ENCODE peak calls at places on chromosomes 4 and X, in seven cellular contexts. One of them, this sample, is unnamed.

GRCh38 chr4:25993564-25994185 is 79.7 kb downstream of the SMIM20 start:
- DNase-seq in Peyer's patch: peak
- DNase-seq in COR-L47: peak
- DNase-seq in cardiac muscle cell: no peak
- DNase-seq in ecto neural progenitor cell: peak
- DNase-seq in fibroblast of the aortic adventitia: peak
- DNase-seq in NCI-H2081: no peak
- DNase-seq in this sample: peak

GRCh38 chr4:78058591-78059523 is 1.7 kb downstream of the FRAS1 start:
- DNase-seq in ecto neural progenitor cell: peak
- DNase-seq in NCI-H2081: peak
- DNase-seq in fibroblast of the aortic adventitia: peak
- DNase-seq in cardiac muscle cell: peak
- DNase-seq in COR-L47: peak
- DNase-seq in Peyer's patch: peak
- DNase-seq in this sample: peak

GRCh38 chr4:53943345-53944085 is 120.9 kb downstream of the CHIC2 start:
- DNase-seq in cardiac muscle cell: no peak
- DNase-seq in Peyer's patch: no peak
- DNase-seq in fibroblast of the aortic adventitia: peak
- DNase-seq in COR-L47: peak
- DNase-seq in NCI-H2081: peak
- DNase-seq in ecto neural progenitor cell: no peak
- DNase-seq in this sample: no peak

GRCh38 chrX:24925430-24925829 is 90.3 kb downstream of the ARX start:
- DNase-seq in cardiac muscle cell: no peak
- DNase-seq in ecto neural progenitor cell: no peak
- DNase-seq in fibroblast of the aortic adventitia: peak
- DNase-seq in NCI-H2081: no peak
- DNase-seq in COR-L47: no peak
- DNase-seq in Peyer's patch: no peak
- DNase-seq in this sample: no peak

GRCh38 chr4:80307183-80307735 is 28.3 kb upstream of the CFAP299 start:
- DNase-seq in cardiac muscle cell: peak
- DNase-seq in Peyer's patch: no peak
- DNase-seq in ecto neural progenitor cell: no peak
- DNase-seq in fibroblast of the aortic adventitia: peak
- DNase-seq in NCI-H2081: peak
- DNase-seq in COR-L47: peak
- DNase-seq in this sample: no peak

GRCh38 chr4:182230256-182230655 is 12.9 kb upstream of the TENM3 start:
- DNase-seq in NCI-H2081: no peak
- DNase-seq in COR-L47: no peak
- DNase-seq in ecto neural progenitor cell: no peak
- DNase-seq in cardiac muscle cell: no peak
- DNase-seq in Peyer's patch: no peak
- DNase-seq in fibroblast of the aortic adventitia: no peak
- DNase-seq in this sample: no peak

GRCh38 chr4:174398728-174399127 is 115.0 kb downstream of the CEP44 start:
- DNase-seq in COR-L47: no peak
- DNase-seq in NCI-H2081: no peak
- DNase-seq in fibroblast of the aortic adventitia: peak
- DNase-seq in Peyer's patch: no peak
- DNase-seq in ecto neural progenitor cell: no peak
- DNase-seq in cardiac muscle cell: no peak
- DNase-seq in this sample: no peak

GRCh38 chr4:55635760-55636621 is at the start of gene NMU:
- DNase-seq in cardiac muscle cell: peak
- DNase-seq in ecto neural progenitor cell: peak
- DNase-seq in NCI-H2081: peak
- DNase-seq in fibroblast of the aortic adventitia: no peak
- DNase-seq in Peyer's patch: peak
- DNase-seq in COR-L47: peak
- DNase-seq in this sample: peak

GRCh38 chrX:136856527-136856926 is 24.0 kb downstream of the RBMX start:
- DNase-seq in NCI-H2081: no peak
- DNase-seq in COR-L47: no peak
- DNase-seq in cardiac muscle cell: no peak
- DNase-seq in fibroblast of the aortic adventitia: no peak
- DNase-seq in Peyer's patch: no peak
- DNase-seq in ecto neural progenitor cell: no peak
- DNase-seq in this sample: no peak

GRCh38 chr4:42632653-42633382 is 24.1 kb downstream of the ATP8A1 start:
- DNase-seq in cardiac muscle cell: no peak
- DNase-seq in COR-L47: no peak
- DNase-seq in NCI-H2081: no peak
- DNase-seq in ecto neural progenitor cell: no peak
- DNase-seq in Peyer's patch: no peak
- DNase-seq in fibroblast of the aortic adventitia: no peak
- DNase-seq in this sample: no peak

GRCh38 chr4:6463311-6464289 is 8.8 kb downstream of the PPP2R2C start:
- DNase-seq in COR-L47: no peak
- DNase-seq in cardiac muscle cell: no peak
- DNase-seq in NCI-H2081: no peak
- DNase-seq in fibroblast of the aortic adventitia: no peak
- DNase-seq in Peyer's patch: peak
- DNase-seq in ecto neural progenitor cell: peak
- DNase-seq in this sample: no peak

GRCh38 chr4:128601992-128602695 is 207.4 kb upstream of the JADE1 start:
- DNase-seq in COR-L47: no peak
- DNase-seq in ecto neural progenitor cell: no peak
- DNase-seq in Peyer's patch: no peak
- DNase-seq in fibroblast of the aortic adventitia: peak
- DNase-seq in cardiac muscle cell: no peak
- DNase-seq in NCI-H2081: no peak
- DNase-seq in this sample: no peak

GRCh38 chr4:96356591-96357360 is 516.9 kb downstream of the PDHA2 start:
- DNase-seq in ecto neural progenitor cell: no peak
- DNase-seq in fibroblast of the aortic adventitia: no peak
- DNase-seq in cardiac muscle cell: no peak
- DNase-seq in COR-L47: no peak
- DNase-seq in Peyer's patch: no peak
- DNase-seq in NCI-H2081: no peak
- DNase-seq in this sample: no peak

GRCh38 chr4:8855781-8856245 is 15.8 kb downstream of the HMX1 start:
- DNase-seq in Peyer's patch: no peak
- DNase-seq in NCI-H2081: no peak
- DNase-seq in fibroblast of the aortic adventitia: no peak
- DNase-seq in ecto neural progenitor cell: peak
- DNase-seq in cardiac muscle cell: peak
- DNase-seq in COR-L47: no peak
- DNase-seq in this sample: no peak

GRCh38 chr4:1318488-1319213 is 28.4 kb upstream of the UVSSA start:
- DNase-seq in Peyer's patch: no peak
- DNase-seq in cardiac muscle cell: no peak
- DNase-seq in fibroblast of the aortic adventitia: no peak
- DNase-seq in NCI-H2081: no peak
- DNase-seq in ecto neural progenitor cell: no peak
- DNase-seq in COR-L47: no peak
- DNase-seq in this sample: no peak

GRCh38 chr4:179307297-179308136 is 1865.3 kb upstream of the AGA start:
- DNase-seq in NCI-H2081: peak
- DNase-seq in COR-L47: no peak
- DNase-seq in ecto neural progenitor cell: peak
- DNase-seq in Peyer's patch: peak
- DNase-seq in fibroblast of the aortic adventitia: peak
- DNase-seq in cardiac muscle cell: peak
- DNase-seq in this sample: peak

GRCh38 chrX:10726647-10727046 is 106.3 kb upstream of the MID1 start:
- DNase-seq in COR-L47: no peak
- DNase-seq in NCI-H2081: no peak
- DNase-seq in fibroblast of the aortic adventitia: peak
- DNase-seq in Peyer's patch: no peak
- DNase-seq in cardiac muscle cell: no peak
- DNase-seq in ecto neural progenitor cell: no peak
- DNase-seq in this sample: peak

GRCh38 chrX:69988955-69989394 is 60.8 kb downstream of the AWAT2 start:
- DNase-seq in Peyer's patch: no peak
- DNase-seq in NCI-H2081: no peak
- DNase-seq in ecto neural progenitor cell: no peak
- DNase-seq in COR-L47: no peak
- DNase-seq in cardiac muscle cell: no peak
- DNase-seq in fibroblast of the aortic adventitia: peak
- DNase-seq in this sample: no peak

GRCh38 chr4:184473515-184474260 is 662 bp downstream of the IRF2 start:
- DNase-seq in fibroblast of the aortic adventitia: peak
- DNase-seq in Peyer's patch: peak
- DNase-seq in COR-L47: peak
- DNase-seq in ecto neural progenitor cell: peak
- DNase-seq in NCI-H2081: peak
- DNase-seq in cardiac muscle cell: peak
- DNase-seq in this sample: peak

GRCh38 chr4:152565338-152565737 is 29.4 kb upstream of the FBXW7 start:
- DNase-seq in Peyer's patch: no peak
- DNase-seq in NCI-H2081: no peak
- DNase-seq in cardiac muscle cell: no peak
- DNase-seq in fibroblast of the aortic adventitia: no peak
- DNase-seq in COR-L47: no peak
- DNase-seq in ecto neural progenitor cell: no peak
- DNase-seq in this sample: no peak

GRCh38 chrX:27057883-27058282 is 405.3 kb downstream of the PPP4R3C start:
- DNase-seq in COR-L47: no peak
- DNase-seq in fibroblast of the aortic adventitia: no peak
- DNase-seq in cardiac muscle cell: no peak
- DNase-seq in Peyer's patch: no peak
- DNase-seq in ecto neural progenitor cell: no peak
- DNase-seq in NCI-H2081: no peak
- DNase-seq in this sample: no peak

GRCh38 chr4:175330652-175331051 is 412.5 kb downstream of the ADAM29 start:
- DNase-seq in ecto neural progenitor cell: no peak
- DNase-seq in fibroblast of the aortic adventitia: peak
- DNase-seq in Peyer's patch: no peak
- DNase-seq in cardiac muscle cell: no peak
- DNase-seq in COR-L47: no peak
- DNase-seq in NCI-H2081: no peak
- DNase-seq in this sample: no peak

GRCh38 chrX:103398321-103398937 is 22.1 kb downstream of the BEX3 start:
- DNase-seq in fibroblast of the aortic adventitia: peak
- DNase-seq in COR-L47: no peak
- DNase-seq in cardiac muscle cell: no peak
- DNase-seq in NCI-H2081: no peak
- DNase-seq in Peyer's patch: no peak
- DNase-seq in ecto neural progenitor cell: no peak
- DNase-seq in this sample: no peak

This sample was measured in MM.1S.